ENCODE peak calls at places on chromosomes 11 and 22, in four cellular contexts. L, F, E and I are unnamed samples. For H3K4me1, the result is how much of the 10 kb centered on the place peaks cover.

GRCh38 chr11:10818594-10818993 is 9.9 kb upstream of the EIF4G2 start:
- DNase-seq in F (no peak), E (no peak), L (peak), I (no peak)

GRCh38 chr22:31240011-31240410 is 27.9 kb downstream of the LIMK2 start:
- DNase-seq in L (peak), F (no peak), E (no peak), I (no peak)

GRCh38 chr11:34977039-34977906 is 60.9 kb downstream of the PDHX start:
- DNase-seq in E (no peak), L (peak), F (no peak), I (no peak)

GRCh38 chr22:39348909-39349505 is 784 bp upstream of the SYNGR1 start:
- DNase-seq in F (no peak), L (no peak), E (no peak), I (no peak)

GRCh38 chr11:36006556-36006955 is 62.7 kb downstream of the LDLRAD3 start:
- DNase-seq in L (no peak), F (no peak), E (no peak), I (no peak)

GRCh38 chr11:133821776-133822175 is 23.5 kb downstream of the SPATA19 start:
- DNase-seq in E (no peak), L (peak), F (no peak), I (no peak)

GRCh38 chr11:2688381-2689231 is 11.2 kb downstream of the KCNQ1OT1 start:
- DNase-seq in E (peak), L (no peak), F (peak), I (no peak)

GRCh38 chr22:49803667-49804375 is 23.9 kb downstream of the BRD1 start:
- DNase-seq in F (no peak), E (no peak), L (no peak), I (no peak)

GRCh38 chr11:65743928-65744698 is 23.5 kb upstream of the RNASEH2C start:
- DNase-seq in E (no peak), F (no peak), L (peak), I (no peak)

GRCh38 chr11:3056296-3057068 is 741 bp downstream of the CARS1 start:
- DNase-seq in L (peak), E (no peak), F (peak), I (peak)

GRCh38 chr11:9664276-9665171 is 647 bp downstream of the SWAP70 start:
- DNase-seq in F (peak), E (peak), L (peak), I (no peak)

GRCh38 chr11:92789761-92790160 is 179.7 kb upstream of the MTNR1B start:
- DNase-seq in E (no peak), L (no peak), F (no peak), I (no peak)

GRCh38 chr22:20525048-20525447 is 17.6 kb downstream of the MED15 start:
- DNase-seq in L (no peak), F (no peak), E (no peak), I (no peak)

GRCh38 chr11:30991376-30991775 is 378.2 kb downstream of the DCDC1 start:
- DNase-seq in E (no peak), F (no peak), L (no peak), I (no peak)

GRCh38 chr11:76380161-76380976 is 563 bp downstream of the THAP12 start:
- DNase-seq in L (peak), E (peak), F (peak), I (peak)
- H3K27ac ChIP-seq in L (peak), E (no peak), F (peak), I (peak)

DNA sequence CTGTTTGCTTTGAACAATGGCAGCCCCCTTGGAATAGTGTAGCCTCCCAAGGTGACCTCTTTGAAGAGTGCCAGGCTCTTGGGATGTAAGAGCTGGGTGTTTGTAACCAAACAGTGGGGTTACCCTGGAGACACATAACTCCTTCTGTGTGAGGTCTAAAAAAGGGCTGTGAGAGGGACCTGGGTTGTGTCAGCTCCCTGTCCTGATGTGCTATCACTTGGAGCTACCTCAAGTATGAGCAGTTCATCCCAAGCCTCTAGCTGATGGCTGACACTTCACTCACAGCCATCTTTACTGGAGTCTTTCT is 40.2 kb downstream of the TSPAN18 start:
- DNase-seq in L (peak), F (peak), E (no peak), I (no peak)
- H3K4me1 ChIP-seq in L (under half), F (under half), E (under half), I (under half)

DNA sequence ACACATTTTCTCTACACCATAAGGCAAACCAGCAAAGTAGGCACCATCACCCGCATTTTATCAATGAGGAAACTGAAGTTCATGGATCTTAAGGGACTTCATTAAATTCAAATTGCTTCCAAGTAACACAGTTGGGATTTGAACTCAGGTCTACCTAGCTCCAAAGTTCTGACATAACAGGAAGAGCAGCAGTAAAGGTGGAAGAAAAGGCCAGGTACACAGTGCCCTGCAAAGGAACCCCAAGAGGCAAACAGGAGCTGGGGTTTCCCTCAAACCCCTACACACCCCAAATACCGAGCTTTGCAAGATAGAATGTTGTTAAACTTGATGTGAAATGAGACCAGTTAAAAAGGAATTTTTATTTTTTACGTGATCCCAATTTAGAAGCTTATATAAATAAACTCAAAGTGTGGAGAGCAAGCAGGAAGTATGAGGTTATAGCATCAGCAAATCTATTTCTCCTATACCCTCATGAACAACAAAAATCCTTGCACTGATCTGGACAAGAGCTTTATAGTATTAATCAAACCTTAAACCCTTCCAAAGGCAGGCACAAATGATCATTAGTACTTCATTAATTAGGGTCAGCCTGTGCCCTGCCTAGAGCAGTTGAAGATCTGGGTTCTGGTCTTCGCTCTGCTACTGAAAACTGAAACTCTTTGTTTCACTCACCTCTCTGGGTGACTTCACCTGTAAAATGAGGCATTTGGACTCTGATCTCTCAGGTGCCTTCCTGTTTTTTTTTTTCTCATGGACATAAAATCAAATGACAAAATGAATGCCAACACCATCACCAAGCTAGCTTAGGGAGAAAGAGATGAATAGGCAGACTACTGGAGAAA is 36.5 kb downstream of the SYTL2 start:
- DNase-seq in L (no peak), F (no peak), E (no peak), I (no peak)
- H3K27ac ChIP-seq in L (no peak), F (peak), E (no peak), I (no peak)

GRCh38 chr11:120907971-120908370 is 115.9 kb upstream of the TBCEL start:
- DNase-seq in F (no peak), E (no peak), L (no peak), I (no peak)
- H3K4me1 ChIP-seq in F (under half), E (under half), L (under half), I (under half)

GRCh38 chr11:77071671-77072605 is 5.2 kb downstream of the CAPN5 start:
- DNase-seq in E (peak), F (peak), L (peak), I (no peak)
- H3K27ac ChIP-seq in E (no peak), F (peak), L (peak), I (no peak)

GRCh38 chr11:61963282-61964057 is 4.0 kb downstream of the FTH1 start:
- DNase-seq in F (peak), E (peak), L (peak), I (peak)
- H3K4me1 ChIP-seq in F (under half), E (under half), L (under half), I (under half)